ENCODE peak calls at places on chromosomes 12 and 14, in four cellular contexts. S is pancreas, Y is left ventricle myocardium inferior, R is heart left ventricle. E is an unnamed sample.

GRCh38 chr14:92702441-92702918 is 45.9 kb downstream of the LGMN start:
- DNase-seq in S (no peak), Y (no peak), R (no peak), E (no peak)

GRCh38 chr12:81332054-81332453 is 254.2 kb downstream of the ACSS3 start:
- DNase-seq in S (no peak), Y (no peak), R (no peak), E (no peak)

GRCh38 chr12:42705863-42706262 is 116.3 kb upstream of the PRICKLE1 start:
- DNase-seq in S (peak; percentile 54), Y (peak; percentile 81), R (peak; percentile 87), E (no peak)

GRCh38 chr14:85565862-85566296 is 35.9 kb downstream of the FLRT2 start:
- DNase-seq in S (no peak), Y (no peak), R (no peak), E (peak; percentile 27)

GRCh38 chr14:87547536-87547935 is 445.4 kb downstream of the GALC start:
- DNase-seq in S (no peak), Y (no peak), R (no peak), E (no peak)

GRCh38 chr12:108792361-108793292 is 61.3 kb upstream of the CORO1C start:
- DNase-seq in S (peak; percentile 8), Y (no peak), R (no peak), E (no peak)

GRCh38 chr12:92955997-92956663 is 27.0 kb upstream of the EEA1 start:
- DNase-seq in S (no peak), Y (no peak), R (no peak), E (peak; percentile 91)

GRCh38 chr12:108729612-108730336 is 1.5 kb downstream of the CORO1C start:
- DNase-seq in S (no peak), Y (no peak), R (no peak), E (no peak)

GRCh38 chr12:102010265-102010994 is 51.4 kb downstream of the WASHC3 start:
- DNase-seq in S (no peak), Y (no peak), R (no peak), E (no peak)

GRCh38 chr12:119666900-119667576 is 895 bp upstream of the PRKAB1 start:
- DNase-seq in S (no peak), Y (no peak), R (no peak), E (no peak)

GRCh38 chr12:1328385-1328784 is 266.0 kb downstream of the FBXL14 start:
- DNase-seq in S (no peak), Y (peak; percentile 47), R (peak; percentile 36), E (no peak)

GRCh38 chr12:93085383-93086287 is 156.5 kb upstream of the EEA1 start:
- DNase-seq in S (no peak), Y (no peak), R (no peak), E (no peak)

GRCh38 chr12:108120863-108121165 is 8.3 kb upstream of the WSCD2 start:
- DNase-seq in S (no peak), Y (no peak), R (no peak), E (no peak)

GRCh38 chr14:78335531-78335930 is 165.4 kb downstream of the NRXN3 start:
- DNase-seq in S (no peak), Y (no peak), R (no peak), E (peak; percentile 18)

GRCh38 chr14:90523544-90523943 is 126.7 kb downstream of the CALM1 start:
- DNase-seq in S (no peak), Y (no peak), R (no peak), E (no peak)

GRCh38 chr12:132357623-132358186 is 28.3 kb upstream of the GALNT9 start:
- DNase-seq in S (no peak), Y (peak; percentile 5), R (no peak), E (no peak)

GRCh38 chr12:105409881-105410471 is 79.5 kb downstream of the C12orf75 start:
- DNase-seq in S (no peak), Y (peak; percentile 31), R (peak; percentile 34), E (no peak)

GRCh38 chr14:23054000-23054811 is 3.1 kb downstream of the CDH24 start:
- DNase-seq in S (no peak), Y (no peak), R (no peak), E (no peak)
- TF ChIP-seq CTCF in S (no peak), Y (peak; percentile 40), R (peak; percentile 30), E (no peak)

GRCh38 chr12:55818140-55818728 is 393 bp downstream of the ORMDL2 start:
- DNase-seq in S (no peak), Y (no peak), R (no peak), E (no peak)

GRCh38 chr12:55820679-55821078 is 2.8 kb downstream of the ORMDL2 start:
- DNase-seq in S (no peak), Y (no peak), R (no peak), E (no peak)

GRCh38 chr12:55817352-55818139 is at the start of the genes ORMDL2 and SARNP:
- DNase-seq in S (peak; percentile 95), Y (peak; percentile 95), R (peak; percentile 98), E (peak; percentile 98)

GRCh38 chr12:55816876-55817351 is 610 bp downstream of the SARNP start:
- DNase-seq in S (no peak), Y (no peak), R (no peak), E (no peak)

DNA sequence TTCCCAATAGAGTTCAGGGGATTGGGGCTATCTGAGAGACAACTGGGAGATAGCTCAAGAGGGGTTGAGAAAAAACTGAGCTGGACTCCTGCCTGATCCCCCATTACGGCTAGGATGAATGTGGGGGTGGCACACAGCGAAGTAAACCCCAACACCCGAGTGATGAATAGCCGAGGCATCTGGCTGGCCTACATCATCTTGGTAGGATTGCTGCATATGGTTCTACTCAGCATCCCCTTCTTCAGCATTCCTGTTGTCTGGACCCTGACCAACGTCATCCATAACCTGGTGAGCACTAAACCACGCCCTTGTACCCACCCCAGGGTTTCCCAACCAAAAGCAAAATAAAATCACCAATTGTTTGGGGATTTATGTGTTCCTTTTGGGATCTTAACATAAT is 1.0 kb downstream of the ORMDL2 start:
- DNase-seq in S (no peak), Y (no peak), R (no peak), E (no peak)
- H3K4me3 ChIP-seq in S (no peak overlapping the region), Y (peak overlapping the region; percentile 84), R (peak overlapping the region; percentile 95), E (peak overlapping the region; percentile 99)

DNA sequence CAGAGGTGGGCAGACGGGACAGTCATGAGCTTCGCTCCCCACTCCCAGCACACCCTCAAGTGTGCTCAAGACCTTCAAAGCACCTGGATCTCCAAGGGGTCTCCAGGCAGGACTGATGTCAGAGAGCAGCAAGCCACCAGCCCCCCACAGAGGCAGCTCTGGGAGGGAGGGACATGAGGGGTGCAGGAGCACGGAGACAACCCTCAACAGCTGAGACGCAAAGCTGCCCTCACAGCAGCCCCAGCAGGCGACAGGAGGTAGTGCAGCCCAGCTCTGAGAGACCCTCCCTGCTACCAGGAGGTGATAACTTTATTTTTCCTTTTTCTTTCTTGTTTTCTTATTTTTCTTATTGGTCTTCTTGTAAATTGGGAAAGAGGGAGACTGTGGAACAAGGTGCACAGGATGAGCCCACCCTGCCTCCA is 17.9 kb downstream of the SIVA1 start:
- DNase-seq in S (peak; percentile 29), Y (no peak), R (peak; percentile 31), E (no peak)
- TF ChIP-seq CTCF in S (peak; percentile 9), Y (peak; percentile 42), R (peak; percentile 38), E (peak; percentile 64)

GRCh38 chr12:28413455-28414109 is 223.3 kb downstream of the CCDC91 start:
- DNase-seq in S (no peak), Y (no peak), R (no peak), E (no peak)
- H3K4me3 ChIP-seq in S (no peak overlapping the region), Y (no peak overlapping the region), R (no peak overlapping the region), E (no peak overlapping the region)

DNA sequence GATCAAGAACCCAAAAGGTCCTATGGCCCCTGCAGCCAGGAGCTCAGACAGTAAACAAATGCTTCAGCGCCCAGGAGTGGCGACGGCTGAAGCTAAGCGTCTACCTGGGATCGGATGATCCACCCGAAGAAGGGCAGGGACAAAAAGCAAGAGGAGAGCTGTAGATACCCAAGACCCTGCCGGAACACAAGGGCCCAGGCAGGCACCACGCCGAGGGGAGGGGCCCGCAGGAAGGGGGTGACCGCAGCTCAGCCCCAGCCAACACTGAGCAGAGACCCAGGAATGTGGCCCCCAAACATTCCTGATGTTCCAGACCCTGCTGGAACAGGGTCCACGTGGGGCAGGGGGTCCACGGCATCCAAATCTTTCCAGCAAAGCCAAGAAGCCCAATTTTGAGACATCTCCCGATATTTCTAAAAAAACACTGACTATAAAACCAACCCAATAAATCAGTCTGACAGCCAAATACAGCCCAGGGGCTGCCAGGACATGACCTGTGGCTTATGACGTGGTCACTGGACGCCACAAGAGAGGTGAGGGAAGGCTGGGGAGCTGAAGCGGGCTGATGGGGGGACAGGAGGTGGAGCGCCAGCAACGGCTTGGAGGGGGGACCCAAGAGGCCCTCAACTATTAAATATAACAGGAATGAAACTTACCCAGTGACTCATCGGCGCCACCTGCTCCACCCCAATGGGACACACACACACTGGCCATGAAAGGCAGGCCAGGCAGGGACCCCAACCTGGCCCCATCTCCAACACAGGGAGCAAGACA is 58.9 kb downstream of the NCOR2 start:
- DNase-seq in S (peak; percentile 45), Y (no peak), R (peak; percentile 41), E (no peak)
- TF ChIP-seq CTCF in S (no peak), Y (no peak), R (no peak), E (no peak)

GRCh38 chr14:95155044-95155443 is 2.3 kb downstream of the DICER1 start:
- DNase-seq in S (no peak), Y (no peak), R (no peak), E (no peak)

GRCh38 chr14:95156153-95156764 is 1.1 kb downstream of the DICER1 start:
- DNase-seq in S (no peak), Y (no peak), R (no peak), E (no peak)

GRCh38 chr14:95156765-95157194 is 549 bp downstream of the DICER1 start:
- DNase-seq in S (peak; percentile 64), Y (peak; percentile 43), R (peak; percentile 57), E (no peak)

GRCh38 chr14:95157987-95158712 is 821 bp upstream of the DICER1 start:
- DNase-seq in S (no peak), Y (no peak), R (no peak), E (no peak)

DNA sequence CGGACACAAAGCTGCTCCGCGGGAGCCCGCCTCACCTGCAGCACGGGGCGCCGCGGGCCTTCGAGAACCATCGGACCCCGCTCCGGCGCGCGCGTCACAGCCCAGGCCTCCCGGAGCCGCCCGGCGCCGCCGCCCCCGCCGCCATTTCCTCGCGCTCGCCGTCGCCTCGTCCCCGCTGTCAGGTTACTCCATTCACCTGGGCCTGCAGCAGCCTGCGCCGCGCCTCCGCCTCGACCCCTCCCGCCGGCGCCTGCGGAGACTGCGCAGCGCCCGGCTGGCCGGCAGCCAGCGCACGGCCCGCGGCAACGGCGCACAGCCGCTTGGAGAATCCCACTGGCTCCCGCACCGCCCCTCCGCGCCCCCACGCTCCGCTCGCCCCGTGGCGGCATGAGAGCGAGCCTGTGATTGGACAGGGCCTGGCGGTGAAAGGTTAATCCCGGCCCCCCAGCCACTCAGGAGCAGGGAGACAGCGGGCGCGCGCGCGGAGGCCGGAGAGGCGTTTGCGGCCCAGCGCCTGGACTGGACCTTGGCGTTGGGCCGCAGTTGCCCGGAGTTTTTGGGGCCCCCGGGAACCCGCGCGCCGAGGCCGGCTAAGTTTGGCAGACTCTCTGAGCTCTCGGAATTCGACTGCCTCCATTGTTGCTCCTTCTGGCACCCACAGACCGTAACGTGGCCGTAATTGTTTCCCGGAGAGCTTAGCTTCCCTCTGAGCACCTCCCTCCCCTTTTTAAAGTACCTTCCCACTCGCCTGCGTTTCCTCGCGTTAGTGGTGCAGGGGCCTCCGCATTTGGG is at the start of gene DICER1:
- DNase-seq in S (peak; percentile 99), Y (peak; percentile 97), R (peak; percentile 97), E (peak; percentile 27)
- H3K4me3 ChIP-seq in S (peak within 1 kb of the TSS; percentile 89), Y (peak within 1 kb of the TSS; percentile 91), R (peak within 1 kb of the TSS; percentile 89), E (peak within 1 kb of the TSS; percentile 69)

GRCh38 chr14:72472845-72473244 is 421.1 kb downstream of the DPF3 start:
- DNase-seq in S (no peak), Y (no peak), R (no peak), E (no peak)
- TF ChIP-seq CTCF in S (no peak), Y (no peak), R (no peak), E (peak; percentile 19)